ENCODE peak calls at places on chromosomes 11 and 22, in ten cellular contexts. D is activated T-helper 1 cell treated with anti-CD3 and anti-CD28 coated beads, Interleukin-12 subunit alpha, Interleukin-12 subunit beta, Interleukin-2, Interleukin-4 antibody, amounts not matched to agents 30 ng/mL and 10 ng/mL and 1 ng/mL, durations not matched to agents 14 hours and 24 hours and 36 hours; L is stimulated activated CD8-positive, alpha-beta memory T cell treated with anti-CD3 and anti-CD28 coated beads, Interleukin-2, amount 100 ng/mL, for 1 hour; T is NCI-H1092; N is substantia nigra; K is NCI-H1105; C is A549; V is stimulated activated CD4-positive, alpha-beta T cell treated with anti-CD3 and anti-CD28 coated beads, Interleukin-4, amount 100 ng/mL, for 24 hours; H is D721Med; F is NCI-H1436. A is an unnamed sample.

GRCh38 chr11:13073119-13073981 is 64.2 kb downstream of the RASSF10 start:
- DNase-seq in V (no peak), L (no peak), C (peak), K (no peak), D (no peak), H (no peak), T (no peak), N (no peak), F (no peak), A (no peak)

GRCh38 chr11:71363721-71364120 is 84.5 kb downstream of the DHCR7 start:
- DNase-seq in K (no peak), F (no peak), N (no peak), L (no peak), C (no peak), V (no peak), D (no peak), T (no peak), H (no peak), A (no peak)

GRCh38 chr11:74820763-74821162 is 72.1 kb downstream of the RNF169 start:
- DNase-seq in H (no peak), N (no peak), D (no peak), V (no peak), K (no peak), F (no peak), C (peak), L (no peak), T (no peak), A (no peak)

GRCh38 chr22:36086170-36086490 is 57.5 kb upstream of the RBFOX2 start:
- DNase-seq in C (peak), H (no peak), N (no peak), V (no peak), L (no peak), K (no peak), F (no peak), D (no peak), T (no peak), A (no peak)

GRCh38 chr11:126284829-126285228 is 1.9 kb downstream of the TIRAP start:
- DNase-seq in T (no peak), D (no peak), V (peak), H (no peak), F (peak), L (peak), C (peak), N (no peak), K (peak), A (peak)

GRCh38 chr11:118306556-118306955 is 2.0 kb downstream of the CD3E start:
- DNase-seq in V (peak), F (no peak), N (no peak), C (no peak), H (no peak), D (no peak), L (no peak), K (no peak), T (no peak), A (no peak)

GRCh38 chr11:129453293-129453721 is 77.7 kb downstream of the BARX2 start:
- DNase-seq in F (no peak), C (no peak), V (no peak), N (no peak), K (peak), H (no peak), L (no peak), D (no peak), T (no peak), A (no peak)

GRCh38 chr11:14249121-14249963 is 109.6 kb downstream of the RRAS2 start:
- DNase-seq in F (peak), C (peak), V (peak), T (peak), K (peak), N (no peak), L (peak), D (peak), H (no peak), A (peak)

GRCh38 chr11:10534331-10534730 is 6.7 kb downstream of the RNF141 start:
- DNase-seq in T (no peak), K (no peak), L (no peak), H (no peak), F (no peak), D (no peak), N (no peak), C (no peak), V (no peak), A (no peak)

GRCh38 chr11:20112291-20113146 is 47.8 kb downstream of the DBX1 start:
- DNase-seq in D (no peak), T (no peak), H (no peak), F (no peak), V (no peak), C (peak), K (no peak), N (no peak), L (no peak), A (peak)

GRCh38 chr11:46920709-46921108 is 2.4 kb upstream of the LRP4 start:
- DNase-seq in N (no peak), V (no peak), L (no peak), H (no peak), T (no peak), K (no peak), F (no peak), D (no peak), C (peak), A (no peak)

GRCh38 chr11:41449483-41450050 is 9.9 kb downstream of the LRRC4C start:
- DNase-seq in K (no peak), V (no peak), F (no peak), N (no peak), H (no peak), C (no peak), L (no peak), T (no peak), D (no peak), A (no peak)

GRCh38 chr11:111960916-111961315 is 23.8 kb downstream of the DIXDC1 start:
- DNase-seq in L (no peak), C (peak), F (no peak), D (no peak), N (no peak), K (no peak), T (no peak), H (no peak), V (no peak), A (no peak)

GRCh38 chr11:67230886-67231285 is 35.4 kb upstream of the GRK2 start:
- DNase-seq in H (no peak), D (no peak), C (no peak), N (no peak), T (no peak), K (no peak), L (no peak), V (no peak), F (no peak), A (no peak)

GRCh38 chr11:47980093-47980906 is at the start of gene PTPRJ:
- DNase-seq in V (peak), H (peak), L (peak), F (peak), T (peak), K (peak), D (peak), N (no peak), C (peak), A (peak)

GRCh38 chr11:56932572-56933235 is 56.0 kb upstream of the OR5AK2 start:
- DNase-seq in H (no peak), K (no peak), F (peak), D (no peak), N (no peak), V (no peak), L (no peak), T (no peak), C (peak), A (no peak)